ENCODE peak calls at places on chromosome 21, in six cellular contexts. One of them, this sample, is unnamed.

GRCh38 chr21:43921979-43922945 is 57.2 kb downstream of the AGPAT3 start:
- DNase-seq in T-cell: peak; percentile 73
- DNase-seq in hypothalamus: no peak
- DNase-seq in iris pigment epithelial cell: peak; percentile 42
- DNase-seq in activated T-cell treated with anti-CD3 and anti-CD28 coated beads for 1 hour: peak; percentile 46
- DNase-seq in stimulated activated CD4-positive, alpha-beta T cell treated with anti-CD3 and anti-CD28 coated beads, Interleukin-15, amount 100 ng/mL, for 1 hour: peak; percentile 43
- DNase-seq in this sample: no peak

GRCh38 chr21:37827878-37828277 is 88.4 kb downstream of the KCNJ6 start:
- DNase-seq in hypothalamus: no peak
- DNase-seq in stimulated activated CD4-positive, alpha-beta T cell treated with anti-CD3 and anti-CD28 coated beads, Interleukin-15, amount 100 ng/mL, for 1 hour: no peak
- DNase-seq in T-cell: no peak
- DNase-seq in activated T-cell treated with anti-CD3 and anti-CD28 coated beads for 1 hour: no peak
- DNase-seq in iris pigment epithelial cell: no peak
- DNase-seq in this sample: no peak

GRCh38 chr21:37767984-37768383 is 148.3 kb downstream of the KCNJ6 start:
- DNase-seq in iris pigment epithelial cell: peak; percentile 36
- DNase-seq in activated T-cell treated with anti-CD3 and anti-CD28 coated beads for 1 hour: no peak
- DNase-seq in stimulated activated CD4-positive, alpha-beta T cell treated with anti-CD3 and anti-CD28 coated beads, Interleukin-15, amount 100 ng/mL, for 1 hour: no peak
- DNase-seq in hypothalamus: no peak
- DNase-seq in T-cell: no peak
- DNase-seq in this sample: no peak

GRCh38 chr21:46207006-46207919 is 21.3 kb downstream of the LSS start:
- DNase-seq in hypothalamus: no peak
- DNase-seq in stimulated activated CD4-positive, alpha-beta T cell treated with anti-CD3 and anti-CD28 coated beads, Interleukin-15, amount 100 ng/mL, for 1 hour: no peak
- DNase-seq in activated T-cell treated with anti-CD3 and anti-CD28 coated beads for 1 hour: no peak
- DNase-seq in T-cell: no peak
- DNase-seq in iris pigment epithelial cell: no peak
- DNase-seq in this sample: no peak

GRCh38 chr21:45867041-45867630 is 114.4 kb upstream of the COL6A1 start:
- DNase-seq in stimulated activated CD4-positive, alpha-beta T cell treated with anti-CD3 and anti-CD28 coated beads, Interleukin-15, amount 100 ng/mL, for 1 hour: no peak
- DNase-seq in iris pigment epithelial cell: no peak
- DNase-seq in activated T-cell treated with anti-CD3 and anti-CD28 coated beads for 1 hour: no peak
- DNase-seq in T-cell: no peak
- DNase-seq in hypothalamus: no peak
- DNase-seq in this sample: no peak

GRCh38 chr21:41418956-41419680 is 6.9 kb upstream of the MX1 start:
- DNase-seq in iris pigment epithelial cell: no peak
- DNase-seq in activated T-cell treated with anti-CD3 and anti-CD28 coated beads for 1 hour: no peak
- DNase-seq in T-cell: no peak
- DNase-seq in hypothalamus: no peak
- DNase-seq in stimulated activated CD4-positive, alpha-beta T cell treated with anti-CD3 and anti-CD28 coated beads, Interleukin-15, amount 100 ng/mL, for 1 hour: no peak
- DNase-seq in this sample: no peak

GRCh38 chr21:33968082-33968997 is 52.7 kb upstream of the ATP5PO start:
- DNase-seq in stimulated activated CD4-positive, alpha-beta T cell treated with anti-CD3 and anti-CD28 coated beads, Interleukin-15, amount 100 ng/mL, for 1 hour: no peak
- DNase-seq in T-cell: no peak
- DNase-seq in hypothalamus: no peak
- DNase-seq in activated T-cell treated with anti-CD3 and anti-CD28 coated beads for 1 hour: no peak
- DNase-seq in iris pigment epithelial cell: peak; percentile 67
- DNase-seq in this sample: peak; percentile 86

GRCh38 chr21:33870768-33871167 is 44.8 kb downstream of the ATP5PO start:
- DNase-seq in T-cell: no peak
- DNase-seq in stimulated activated CD4-positive, alpha-beta T cell treated with anti-CD3 and anti-CD28 coated beads, Interleukin-15, amount 100 ng/mL, for 1 hour: no peak
- DNase-seq in iris pigment epithelial cell: peak; percentile 68
- DNase-seq in activated T-cell treated with anti-CD3 and anti-CD28 coated beads for 1 hour: no peak
- DNase-seq in hypothalamus: no peak
- DNase-seq in this sample: no peak

GRCh38 chr21:39576518-39577128 is 36.1 kb upstream of the B3GALT5 start:
- DNase-seq in iris pigment epithelial cell: no peak
- DNase-seq in T-cell: no peak
- DNase-seq in hypothalamus: no peak
- DNase-seq in activated T-cell treated with anti-CD3 and anti-CD28 coated beads for 1 hour: no peak
- DNase-seq in stimulated activated CD4-positive, alpha-beta T cell treated with anti-CD3 and anti-CD28 coated beads, Interleukin-15, amount 100 ng/mL, for 1 hour: no peak
- DNase-seq in this sample: no peak

GRCh38 chr21:41681336-41681801 is 85.5 kb downstream of the RIPK4 start:
- DNase-seq in iris pigment epithelial cell: no peak
- DNase-seq in T-cell: no peak
- DNase-seq in stimulated activated CD4-positive, alpha-beta T cell treated with anti-CD3 and anti-CD28 coated beads, Interleukin-15, amount 100 ng/mL, for 1 hour: no peak
- DNase-seq in hypothalamus: no peak
- DNase-seq in activated T-cell treated with anti-CD3 and anti-CD28 coated beads for 1 hour: no peak
- DNase-seq in this sample: no peak

GRCh38 chr21:44790401-44790800 is 11.2 kb downstream of the UBE2G2 start:
- DNase-seq in hypothalamus: no peak
- DNase-seq in iris pigment epithelial cell: no peak
- DNase-seq in stimulated activated CD4-positive, alpha-beta T cell treated with anti-CD3 and anti-CD28 coated beads, Interleukin-15, amount 100 ng/mL, for 1 hour: no peak
- DNase-seq in T-cell: no peak
- DNase-seq in activated T-cell treated with anti-CD3 and anti-CD28 coated beads for 1 hour: no peak
- DNase-seq in this sample: no peak

GRCh38 chr21:39661740-39662139 is 49.0 kb downstream of the B3GALT5 start:
- DNase-seq in T-cell: no peak
- DNase-seq in hypothalamus: no peak
- DNase-seq in stimulated activated CD4-positive, alpha-beta T cell treated with anti-CD3 and anti-CD28 coated beads, Interleukin-15, amount 100 ng/mL, for 1 hour: no peak
- DNase-seq in iris pigment epithelial cell: no peak
- DNase-seq in activated T-cell treated with anti-CD3 and anti-CD28 coated beads for 1 hour: no peak
- DNase-seq in this sample: no peak

GRCh38 chr21:35559881-35560280 is 500.4 kb downstream of the SETD4 start:
- DNase-seq in stimulated activated CD4-positive, alpha-beta T cell treated with anti-CD3 and anti-CD28 coated beads, Interleukin-15, amount 100 ng/mL, for 1 hour: no peak
- DNase-seq in T-cell: no peak
- DNase-seq in iris pigment epithelial cell: peak; percentile 69
- DNase-seq in hypothalamus: no peak
- DNase-seq in activated T-cell treated with anti-CD3 and anti-CD28 coated beads for 1 hour: no peak
- DNase-seq in this sample: no peak

GRCh38 chr21:37425684-37426083 is 59.1 kb downstream of the DYRK1A start:
- DNase-seq in hypothalamus: no peak
- DNase-seq in iris pigment epithelial cell: no peak
- DNase-seq in T-cell: no peak
- DNase-seq in activated T-cell treated with anti-CD3 and anti-CD28 coated beads for 1 hour: no peak
- DNase-seq in stimulated activated CD4-positive, alpha-beta T cell treated with anti-CD3 and anti-CD28 coated beads, Interleukin-15, amount 100 ng/mL, for 1 hour: no peak
- DNase-seq in this sample: no peak

GRCh38 chr21:42672699-42673458 is 19.5 kb downstream of the PDE9A start:
- DNase-seq in activated T-cell treated with anti-CD3 and anti-CD28 coated beads for 1 hour: no peak
- DNase-seq in T-cell: no peak
- DNase-seq in hypothalamus: no peak
- DNase-seq in stimulated activated CD4-positive, alpha-beta T cell treated with anti-CD3 and anti-CD28 coated beads, Interleukin-15, amount 100 ng/mL, for 1 hour: no peak
- DNase-seq in iris pigment epithelial cell: peak; percentile 95
- DNase-seq in this sample: no peak

GRCh38 chr21:45869121-45870007 is 112.2 kb upstream of the COL6A1 start:
- DNase-seq in T-cell: no peak
- DNase-seq in iris pigment epithelial cell: peak; percentile 83
- DNase-seq in stimulated activated CD4-positive, alpha-beta T cell treated with anti-CD3 and anti-CD28 coated beads, Interleukin-15, amount 100 ng/mL, for 1 hour: no peak
- DNase-seq in hypothalamus: no peak
- DNase-seq in activated T-cell treated with anti-CD3 and anti-CD28 coated beads for 1 hour: no peak
- DNase-seq in this sample: no peak

GRCh38 chr21:27476696-27477095 is 509.8 kb upstream of the ADAMTS5 start:
- DNase-seq in activated T-cell treated with anti-CD3 and anti-CD28 coated beads for 1 hour: no peak
- DNase-seq in iris pigment epithelial cell: peak; percentile 53
- DNase-seq in stimulated activated CD4-positive, alpha-beta T cell treated with anti-CD3 and anti-CD28 coated beads, Interleukin-15, amount 100 ng/mL, for 1 hour: no peak
- DNase-seq in T-cell: no peak
- DNase-seq in hypothalamus: no peak
- DNase-seq in this sample: peak; percentile 48

GRCh38 chr21:37461494-37461893 is 94.9 kb downstream of the DYRK1A start:
- DNase-seq in stimulated activated CD4-positive, alpha-beta T cell treated with anti-CD3 and anti-CD28 coated beads, Interleukin-15, amount 100 ng/mL, for 1 hour: no peak
- DNase-seq in iris pigment epithelial cell: peak; percentile 50
- DNase-seq in activated T-cell treated with anti-CD3 and anti-CD28 coated beads for 1 hour: no peak
- DNase-seq in hypothalamus: no peak
- DNase-seq in T-cell: no peak
- DNase-seq in this sample: no peak

GRCh38 chr21:35563885-35564451 is 496.4 kb downstream of the SETD4 start:
- DNase-seq in stimulated activated CD4-positive, alpha-beta T cell treated with anti-CD3 and anti-CD28 coated beads, Interleukin-15, amount 100 ng/mL, for 1 hour: no peak
- DNase-seq in T-cell: no peak
- DNase-seq in activated T-cell treated with anti-CD3 and anti-CD28 coated beads for 1 hour: no peak
- DNase-seq in hypothalamus: no peak
- DNase-seq in iris pigment epithelial cell: peak; percentile 58
- DNase-seq in this sample: peak; percentile 92

GRCh38 chr21:42534901-42535378 is 21.3 kb downstream of the SLC37A1 start:
- DNase-seq in stimulated activated CD4-positive, alpha-beta T cell treated with anti-CD3 and anti-CD28 coated beads, Interleukin-15, amount 100 ng/mL, for 1 hour: no peak
- DNase-seq in T-cell: no peak
- DNase-seq in iris pigment epithelial cell: no peak
- DNase-seq in hypothalamus: no peak
- DNase-seq in activated T-cell treated with anti-CD3 and anti-CD28 coated beads for 1 hour: no peak
- DNase-seq in this sample: no peak

GRCh38 chr21:33078907-33079582 is 9.1 kb downstream of the OLIG1 start:
- DNase-seq in hypothalamus: peak; percentile 84
- DNase-seq in T-cell: no peak
- DNase-seq in iris pigment epithelial cell: peak; percentile 73
- DNase-seq in activated T-cell treated with anti-CD3 and anti-CD28 coated beads for 1 hour: no peak
- DNase-seq in stimulated activated CD4-positive, alpha-beta T cell treated with anti-CD3 and anti-CD28 coated beads, Interleukin-15, amount 100 ng/mL, for 1 hour: no peak
- DNase-seq in this sample: peak; percentile 70